ENCODE peak calls at places on chromosomes 1 and 21, in four cellular contexts. D is IMR-90, N is H9, P is H1. T is an unnamed sample. For H3K79me1, the result is how much of the 10 kb centered on the place peaks cover.

GRCh38 chr1:149942207-149942606 is 5.5 kb upstream of the MTMR11 start:
- DNase-seq in D (peak), N (peak), P (no peak), T (peak)

GRCh38 chr1:233819042-233819441 is 85.4 kb upstream of the SLC35F3 start:
- DNase-seq in D (no peak), N (no peak), P (no peak), T (no peak)

GRCh38 chr1:198620951-198621824 is 17.7 kb upstream of the PTPRC start:
- DNase-seq in D (no peak), N (no peak), P (no peak), T (no peak)

GRCh38 chr21:43306911-43307676 is 119.8 kb downstream of the SIK1 start:
- DNase-seq in P (no peak), D (peak), N (no peak), T (no peak)

GRCh38 chr1:6080469-6080868 is 34.8 kb downstream of the KCNAB2 start:
- DNase-seq in N (no peak), P (no peak), D (no peak), T (peak)

GRCh38 chr21:45392206-45392971 is 12.6 kb upstream of the COL18A1 start:
- DNase-seq in D (no peak), P (no peak), N (no peak), T (no peak)

GRCh38 chr1:165047985-165048384 is 308.5 kb downstream of the LMX1A start:
- DNase-seq in P (no peak), N (no peak), D (no peak), T (no peak)

GRCh38 chr21:19523731-19524130 is 1120.1 kb upstream of the TMPRSS15 start:
- DNase-seq in N (no peak), D (no peak), P (no peak), T (no peak)

GRCh38 chr1:31830511-31830910 is 14.7 kb upstream of the SPOCD1 start:
- DNase-seq in P (no peak), D (no peak), N (no peak), T (no peak)

GRCh38 chr1:26853156-26853555 is 9.8 kb upstream of the SFN start:
- DNase-seq in P (peak), N (peak), D (peak), T (peak)

GRCh38 chr1:8939362-8939995 is 6.2 kb upstream of the CA6 start:
- DNase-seq in N (no peak), D (peak), P (no peak), T (no peak)

DNA sequence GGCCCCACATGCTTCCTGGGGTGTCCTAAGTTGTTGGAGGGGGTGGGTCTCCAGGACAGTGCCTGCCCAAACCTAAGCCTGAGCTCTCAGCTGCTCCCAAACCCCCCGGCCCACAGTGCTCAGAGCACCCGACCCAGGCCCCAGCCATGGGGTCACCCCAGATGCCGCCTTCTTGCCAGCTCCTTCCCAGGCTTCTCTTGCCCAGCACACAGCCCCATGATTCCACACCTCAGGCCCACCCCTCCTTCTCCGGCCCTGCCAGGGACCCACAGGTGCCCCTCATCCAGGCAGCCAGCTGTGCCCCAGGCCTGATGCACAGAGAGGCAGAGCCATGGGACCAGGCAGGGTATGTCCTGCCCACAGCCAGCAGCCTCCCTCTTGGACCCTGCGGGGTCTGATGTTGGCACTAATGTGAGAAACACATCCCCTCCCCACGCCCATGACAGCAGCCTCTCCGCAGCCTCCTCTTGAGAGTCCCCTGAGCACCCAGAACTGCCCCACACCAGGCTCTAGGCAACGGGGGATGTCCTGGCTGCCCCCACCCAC is 4.9 kb downstream of the WNT9A start:
- DNase-seq in P (no peak), N (no peak), D (no peak), T (no peak)
- H3K79me1 ChIP-seq in P (under half), N (under half), D (under half), T (under half)

GRCh38 chr1:61107638-61108037 is 25.3 kb downstream of the NFIA start:
- DNase-seq in N (no peak), D (no peak), P (no peak), T (no peak)
- H4K5ac ChIP-seq in N (no peak), D (no peak), P (no peak), T (no peak)

DNA sequence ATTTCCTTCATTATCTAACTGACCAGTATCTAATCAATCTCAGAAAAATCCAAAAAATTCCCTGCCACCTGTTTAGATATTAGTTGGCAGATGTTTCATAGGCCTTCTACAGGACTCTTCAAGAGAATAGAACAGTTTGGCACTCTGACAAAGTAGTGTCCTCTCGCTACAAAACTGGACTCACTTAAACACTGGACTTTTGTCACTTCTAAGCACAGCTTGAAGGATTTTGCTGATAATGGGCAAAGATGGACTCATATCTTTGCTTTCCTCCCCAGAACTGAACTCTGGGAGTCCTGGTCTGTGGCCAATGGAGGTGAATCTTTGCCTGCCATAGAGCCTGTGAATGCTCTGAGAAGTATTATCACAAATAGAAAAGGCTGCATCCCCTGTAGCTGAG is 58.2 kb upstream of the ZNF326 start:
- DNase-seq in P (no peak), D (no peak), N (no peak), T (no peak)
- H2AK5ac ChIP-seq in P (no peak), D (no peak), N (no peak), T (no peak)

GRCh38 chr1:17248781-17249180 is at the start of gene PADI3:
- DNase-seq in D (no peak), P (no peak), N (peak), T (peak)

GRCh38 chr1:17251699-17252376 is 2.9 kb downstream of the PADI3 start:
- DNase-seq in D (peak), P (no peak), N (no peak), T (peak)

GRCh38 chr1:17255336-17255735 is 6.4 kb downstream of the PADI3 start:
- DNase-seq in D (no peak), N (no peak), P (no peak), T (no peak)

GRCh38 chr1:17250601-17251000 is 1.7 kb downstream of the PADI3 start:
- DNase-seq in N (no peak), P (no peak), D (no peak), T (no peak)

DNA sequence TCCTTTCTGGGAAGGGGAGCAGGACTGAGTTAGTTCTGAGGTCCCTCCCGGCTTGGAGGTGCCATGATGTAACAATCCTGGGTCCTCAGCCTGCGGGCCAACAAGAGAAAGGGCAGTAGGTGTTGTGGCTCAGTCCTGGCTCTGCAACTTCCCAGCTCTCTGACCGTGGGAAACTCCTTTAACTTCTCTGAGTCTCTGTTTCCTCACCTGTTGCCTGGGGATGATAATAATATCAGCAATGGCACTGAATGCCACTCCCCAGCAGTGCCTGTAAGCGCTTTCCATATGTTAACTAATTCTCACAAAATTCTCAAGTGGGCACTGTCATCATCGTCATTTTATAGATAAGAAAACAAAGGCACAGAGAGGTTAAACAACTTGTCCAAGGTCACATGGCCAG is 2.3 kb downstream of the PADI3 start:
- DNase-seq in N (no peak), D (no peak), P (no peak), T (no peak)
- H3K79me1 ChIP-seq in N (under half), D (under half), P (under half), T (under half)

DNA sequence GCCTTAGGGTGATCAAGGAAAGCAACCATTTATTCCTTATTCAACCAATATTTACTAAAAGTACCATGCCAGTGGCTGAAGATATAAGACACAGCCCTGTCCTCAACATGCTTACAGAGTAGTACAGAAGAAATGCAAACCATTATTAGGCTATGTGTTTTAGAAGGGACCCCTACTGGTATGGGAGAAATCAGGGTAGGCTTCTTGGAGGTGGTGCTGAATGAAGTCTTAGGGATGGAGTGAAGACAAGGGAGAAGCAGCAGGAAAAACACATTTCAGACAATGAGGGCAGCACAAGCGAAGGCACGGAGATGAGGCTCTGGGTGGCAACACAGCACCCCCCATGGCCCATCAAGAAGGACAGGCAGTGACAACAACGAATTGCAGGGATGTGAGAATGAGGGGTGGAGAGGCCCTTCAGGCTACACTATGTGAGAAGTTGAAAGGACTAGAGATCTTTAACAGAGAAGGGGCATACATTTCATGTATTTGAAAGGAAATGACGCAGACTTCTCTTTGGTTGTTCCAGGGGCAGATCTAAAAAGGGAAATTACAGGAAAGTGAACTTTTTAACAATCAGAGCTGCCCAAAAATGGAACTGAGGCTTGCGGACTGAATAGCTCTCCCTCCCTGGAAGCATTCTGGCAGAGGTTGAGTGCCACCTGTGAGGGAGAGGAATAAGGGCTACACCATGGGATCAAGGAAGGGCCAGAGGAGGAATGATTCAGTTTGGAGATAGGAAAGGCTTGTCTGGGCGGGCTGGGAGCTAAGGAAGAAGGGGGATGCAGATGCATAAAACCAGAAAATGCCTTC is 16.9 kb upstream of the CD58 start:
- DNase-seq in D (no peak), P (no peak), N (no peak), T (no peak)
- H4K5ac ChIP-seq in D (no peak), P (no peak), N (no peak), T (no peak)

GRCh38 chr1:172500207-172500606 is 32.7 kb upstream of the SUCO start:
- DNase-seq in P (no peak), N (no peak), D (no peak), T (no peak)

GRCh38 chr1:172498858-172499257 is 34.1 kb upstream of the SUCO start:
- DNase-seq in N (no peak), P (no peak), D (no peak), T (no peak)

GRCh38 chr1:172497230-172497629 is 35.7 kb upstream of the SUCO start:
- DNase-seq in D (peak), N (peak), P (peak), T (peak)

GRCh38 chr1:172499636-172500141 is 33.3 kb upstream of the SUCO start:
- DNase-seq in D (no peak), P (no peak), N (no peak), T (peak)

GRCh38 chr1:172496678-172497077 is 36.3 kb upstream of the SUCO start:
- DNase-seq in N (no peak), D (no peak), P (no peak), T (no peak)
- H2AK5ac ChIP-seq in N (no peak), D (no peak), P (no peak), T (no peak)

GRCh38 chr21:41828884-41829360 is 50.2 kb downstream of the PRDM15 start:
- DNase-seq in D (no peak), P (no peak), N (no peak), T (no peak)
- H3K79me1 ChIP-seq in D (under half), P (under half), N (under half), T (under half)

GRCh38 chr1:53733975-53734649 is 4.9 kb downstream of the GLIS1 start:
- DNase-seq in P (no peak), N (no peak), D (peak), T (no peak)

GRCh38 chr1:53736290-53736689 is 2.7 kb downstream of the GLIS1 start:
- DNase-seq in D (peak), N (no peak), P (no peak), T (no peak)

GRCh38 chr1:53735261-53735660 is 3.7 kb downstream of the GLIS1 start:
- DNase-seq in N (no peak), P (no peak), D (no peak), T (no peak)

GRCh38 chr1:53734650-53735211 is 4.2 kb downstream of the GLIS1 start:
- DNase-seq in D (peak), N (no peak), P (no peak), T (no peak)

GRCh38 chr1:53735681-53736080 is 3.3 kb downstream of the GLIS1 start:
- DNase-seq in D (no peak), N (no peak), P (no peak), T (no peak)
- H4K5ac ChIP-seq in D (peak), N (no peak), P (no peak), T (no peak)

DNA sequence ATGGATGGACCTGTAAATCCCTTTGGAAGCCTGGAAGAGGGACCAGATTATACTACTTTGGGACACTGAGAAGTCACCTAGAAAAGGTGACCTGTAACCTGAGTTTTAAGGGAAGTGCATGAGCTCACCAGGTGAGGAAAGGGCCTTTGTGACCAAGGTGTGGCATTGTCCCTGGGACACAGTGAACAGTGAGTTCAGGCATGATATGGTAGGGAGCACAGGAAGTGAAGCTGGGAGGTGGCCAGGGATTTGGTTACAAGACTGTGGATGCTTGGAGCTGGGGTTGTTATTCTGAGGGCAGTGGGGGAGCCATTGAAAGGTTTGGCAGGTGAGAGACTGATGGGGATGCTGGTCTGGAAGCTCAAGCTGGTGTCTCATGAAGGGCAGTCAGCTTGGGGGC is 2.5 kb upstream of the TMEM61 start:
- DNase-seq in P (no peak), N (no peak), D (no peak), T (peak)
- H2AK5ac ChIP-seq in P (no peak), N (no peak), D (peak), T (no peak)